ENCODE peak calls at places on chromosomes 4 and X, in five cellular contexts. One of them, this sample, is unnamed.
A peak's percentile ranks its signal among the peaks of the same experiment; 100 is the strongest.

GRCh38 chrX:826026-826425 is 195.4 kb downstream of the SHOX start:
- DNase-seq in NCI-H2081: no peak
- DNase-seq in RPMI8226: no peak
- DNase-seq in GM03348: no peak
- DNase-seq in Right ventricle myocardium superior: no peak
- DNase-seq in this sample: peak; percentile 54

GRCh38 chrX:107700317-107700774 is 72.0 kb downstream of the PRPS1 start:
- DNase-seq in Right ventricle myocardium superior: no peak
- DNase-seq in GM03348: peak; percentile 35
- DNase-seq in NCI-H2081: no peak
- DNase-seq in RPMI8226: no peak
- DNase-seq in this sample: peak; percentile 98

GRCh38 chr4:4492161-4492847 is 49.5 kb downstream of the STX18 start:
- DNase-seq in NCI-H2081: no peak
- DNase-seq in RPMI8226: no peak
- DNase-seq in Right ventricle myocardium superior: no peak
- DNase-seq in GM03348: peak; percentile 51
- DNase-seq in this sample: peak; percentile 81

GRCh38 chr4:100984901-100985300 is 362.4 kb downstream of the PPP3CA start:
- DNase-seq in NCI-H2081: no peak
- DNase-seq in GM03348: peak; percentile 66
- DNase-seq in RPMI8226: no peak
- DNase-seq in Right ventricle myocardium superior: no peak
- DNase-seq in this sample: peak; percentile 83

GRCh38 chrX:84186603-84187358 is 1.2 kb downstream of the RPS6KA6 start:
- DNase-seq in Right ventricle myocardium superior: no peak
- DNase-seq in NCI-H2081: peak; percentile 25
- DNase-seq in RPMI8226: no peak
- DNase-seq in GM03348: no peak
- DNase-seq in this sample: no peak

GRCh38 chrX:43813898-43814297 is 68.4 kb downstream of the MAOB start:
- DNase-seq in Right ventricle myocardium superior: no peak
- DNase-seq in GM03348: no peak
- DNase-seq in NCI-H2081: peak; percentile 44
- DNase-seq in RPMI8226: no peak
- DNase-seq in this sample: no peak

GRCh38 chr4:181821039-181822004 is 421.9 kb upstream of the TENM3 start:
- DNase-seq in RPMI8226: no peak
- DNase-seq in GM03348: peak; percentile 47
- DNase-seq in NCI-H2081: peak; percentile 35
- DNase-seq in Right ventricle myocardium superior: no peak
- DNase-seq in this sample: peak; percentile 34

GRCh38 chr4:159606835-159607234 is 504.0 kb downstream of the RAPGEF2 start:
- DNase-seq in NCI-H2081: no peak
- DNase-seq in Right ventricle myocardium superior: no peak
- DNase-seq in RPMI8226: no peak
- DNase-seq in GM03348: no peak
- DNase-seq in this sample: peak; percentile 29

GRCh38 chr4:76342191-76342590 is 35.7 kb downstream of the STBD1 start:
- DNase-seq in NCI-H2081: no peak
- DNase-seq in RPMI8226: no peak
- DNase-seq in Right ventricle myocardium superior: no peak
- DNase-seq in GM03348: no peak
- DNase-seq in this sample: no peak

This sample was measured in amniotic epithelial cell.